ENCODE peak calls at places on chromosomes 4 and X, in six cellular contexts. One of them, this sample, is unnamed.

GRCh38 chr4:113049421-113050355 is at the start of gene ANK2:
- DNase-seq in SK-N-SH: peak
- DNase-seq in A549: no peak
- DNase-seq in GM12878: no peak
- DNase-seq in K562: no peak
- DNase-seq in HepG2: no peak
- DNase-seq in this sample: peak

GRCh38 chrX:65601530-65602281 is 65.7 kb upstream of the MSN start:
- DNase-seq in SK-N-SH: no peak
- DNase-seq in A549: no peak
- DNase-seq in GM12878: no peak
- DNase-seq in K562: no peak
- DNase-seq in HepG2: peak
- DNase-seq in this sample: no peak

GRCh38 chr4:97987019-97987648 is 156.1 kb downstream of the STPG2 start:
- DNase-seq in SK-N-SH: peak
- DNase-seq in A549: peak
- DNase-seq in GM12878: no peak
- DNase-seq in K562: no peak
- DNase-seq in HepG2: peak
- DNase-seq in this sample: no peak

GRCh38 chr4:14910411-14910810 is 91.9 kb upstream of the CPEB2 start:
- DNase-seq in SK-N-SH: no peak
- DNase-seq in A549: no peak
- DNase-seq in GM12878: no peak
- DNase-seq in K562: no peak
- DNase-seq in HepG2: no peak
- DNase-seq in this sample: no peak

GRCh38 chrX:39969099-39969825 is 128.5 kb downstream of the BCOR start:
- DNase-seq in SK-N-SH: no peak
- DNase-seq in A549: no peak
- DNase-seq in GM12878: no peak
- DNase-seq in K562: no peak
- DNase-seq in HepG2: no peak
- DNase-seq in this sample: peak

GRCh38 chrX:106039920-106040319 is 1.4 kb upstream of the SERPINA7 start:
- DNase-seq in SK-N-SH: no peak
- DNase-seq in A549: no peak
- DNase-seq in GM12878: no peak
- DNase-seq in K562: no peak
- DNase-seq in HepG2: peak
- DNase-seq in this sample: peak

GRCh38 chr4:88938138-88938537 is 118.8 kb downstream of the FAM13A start:
- DNase-seq in SK-N-SH: no peak
- DNase-seq in A549: no peak
- DNase-seq in GM12878: no peak
- DNase-seq in K562: no peak
- DNase-seq in HepG2: no peak
- DNase-seq in this sample: no peak

GRCh38 chr4:76697129-76697803 is 200.7 kb downstream of the SOWAHB start:
- DNase-seq in SK-N-SH: no peak
- DNase-seq in A549: no peak
- DNase-seq in GM12878: peak
- DNase-seq in K562: no peak
- DNase-seq in HepG2: no peak
- DNase-seq in this sample: no peak

DNA sequence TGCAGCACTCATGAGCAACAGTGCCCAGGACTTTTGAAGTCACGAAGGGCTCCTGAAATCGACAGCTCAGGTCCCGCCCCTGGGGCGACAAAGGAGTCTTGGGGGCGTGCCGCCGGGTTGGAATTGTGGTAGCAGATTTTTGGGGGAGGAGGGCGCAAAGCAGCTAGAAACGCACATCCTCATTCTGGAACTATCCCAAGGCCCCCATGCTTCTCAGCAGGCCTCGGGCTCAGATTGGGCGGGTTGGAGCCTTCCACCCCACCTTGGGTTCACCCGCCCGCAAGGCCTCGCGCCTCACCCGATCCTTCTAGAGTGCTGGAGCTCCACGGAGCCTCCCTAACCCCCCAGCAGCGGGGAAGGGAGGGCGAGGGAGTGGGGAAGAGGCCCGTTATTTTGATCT is 85.6 kb downstream of the HPRT1 start:
- DNase-seq in SK-N-SH: no peak
- DNase-seq in A549: no peak
- DNase-seq in GM12878: no peak
- DNase-seq in K562: no peak
- DNase-seq in HepG2: no peak
- DNase-seq in this sample: no peak
- TF ChIP-seq EP300 in SK-N-SH: no peak
- TF ChIP-seq EP300 in A549: no peak
- TF ChIP-seq EP300 in GM12878: no peak
- TF ChIP-seq EP300 in K562: no peak
- TF ChIP-seq EP300 in HepG2: no peak
- TF ChIP-seq EP300 in this sample: no peak

GRCh38 chrX:70001269-70001668 is 48.5 kb downstream of the AWAT2 start:
- DNase-seq in SK-N-SH: no peak
- DNase-seq in A549: no peak
- DNase-seq in GM12878: no peak
- DNase-seq in K562: no peak
- DNase-seq in HepG2: no peak
- DNase-seq in this sample: no peak
- TF ChIP-seq USF2 in SK-N-SH: no peak
- TF ChIP-seq USF2 in A549: no peak
- TF ChIP-seq USF2 in GM12878: no peak
- TF ChIP-seq USF2 in K562: no peak
- TF ChIP-seq USF2 in HepG2: no peak
- TF ChIP-seq USF2 in this sample: no peak

GRCh38 chr4:99637174-99637573 is 20.5 kb downstream of the C4orf54 start:
- DNase-seq in SK-N-SH: no peak
- DNase-seq in A549: no peak
- DNase-seq in GM12878: no peak
- DNase-seq in K562: no peak
- DNase-seq in HepG2: no peak
- DNase-seq in this sample: no peak
- TF ChIP-seq EP300 in SK-N-SH: no peak
- TF ChIP-seq EP300 in A549: no peak
- TF ChIP-seq EP300 in GM12878: no peak
- TF ChIP-seq EP300 in K562: no peak
- TF ChIP-seq EP300 in HepG2: no peak
- TF ChIP-seq EP300 in this sample: no peak

GRCh38 chr4:43843501-43843900 is 605.1 kb downstream of the KCTD8 start:
- DNase-seq in SK-N-SH: no peak
- DNase-seq in A549: no peak
- DNase-seq in GM12878: no peak
- DNase-seq in K562: no peak
- DNase-seq in HepG2: peak
- DNase-seq in this sample: no peak
- TF ChIP-seq USF2 in SK-N-SH: no peak
- TF ChIP-seq USF2 in A549: no peak
- TF ChIP-seq USF2 in GM12878: no peak
- TF ChIP-seq USF2 in K562: no peak
- TF ChIP-seq USF2 in HepG2: no peak
- TF ChIP-seq USF2 in this sample: no peak

This sample was measured in H1.